ENCODE peak calls at places on chromosome 12, in five cellular contexts. N, V, X, B and U are unnamed samples.

GRCh38 chr12:22518067-22518719 is 26.1 kb downstream of the C2CD5 start:
- DNase-seq in N (no peak), V (no peak), X (no peak), B (no peak), U (peak; percentile 44)

GRCh38 chr12:96427269-96427729 is 27.1 kb upstream of the CDK17 start:
- DNase-seq in N (no peak), V (no peak), X (peak; percentile 100), B (no peak), U (peak; percentile 100)

GRCh38 chr12:50952510-50952909 is at the start of gene HIGD1C:
- DNase-seq in N (no peak), V (no peak), X (no peak), B (no peak), U (no peak)

GRCh38 chr12:65384240-65384639 is 105.8 kb downstream of the MSRB3 start:
- DNase-seq in N (no peak), V (no peak), X (no peak), B (no peak), U (no peak)

GRCh38 chr12:93766802-93767523 is 89.8 kb downstream of the CRADD start:
- DNase-seq in N (no peak), V (peak; percentile 9), X (peak; percentile 66), B (no peak), U (peak; percentile 43)

GRCh38 chr12:53695148-53696138 is 19.6 kb upstream of the ATP5MC2 start:
- DNase-seq in N (no peak), V (no peak), X (peak; percentile 31), B (no peak), U (peak; percentile 75)

GRCh38 chr12:84619053-84619452 is 293.5 kb downstream of the SLC6A15 start:
- DNase-seq in N (no peak), V (no peak), X (no peak), B (no peak), U (no peak)

GRCh38 chr12:122965851-122966742 is at the start of gene ABCB9:
- DNase-seq in N (peak; percentile 81), V (peak; percentile 89), X (peak; percentile 67), B (peak; percentile 90), U (peak; percentile 91)

GRCh38 chr12:94663702-94664101 is 13.3 kb upstream of the TMCC3 start:
- DNase-seq in N (no peak), V (no peak), X (no peak), B (no peak), U (no peak)

GRCh38 chr12:103043531-103044445 is 86.3 kb downstream of the ASCL1 start:
- DNase-seq in N (no peak), V (no peak), X (no peak), B (no peak), U (no peak)

GRCh38 chr12:104218935-104219334 is 3.4 kb downstream of the TXNRD1 start:
- DNase-seq in N (no peak), V (no peak), X (peak; percentile 73), B (no peak), U (peak; percentile 65)

GRCh38 chr12:132327351-132328171 is 1.8 kb downstream of the GALNT9 start:
- DNase-seq in N (no peak), V (peak; percentile 59), X (peak; percentile 88), B (no peak), U (peak; percentile 83)

GRCh38 chr12:13120431-13120830 is 17.0 kb upstream of the GSG1 start:
- DNase-seq in N (no peak), V (no peak), X (no peak), B (no peak), U (no peak)

GRCh38 chr12:57725851-57726150 is 12.7 kb downstream of the AGAP2 start:
- DNase-seq in N (no peak), V (no peak), X (no peak), B (no peak), U (no peak)

GRCh38 chr12:18320036-18320617 is 58.8 kb downstream of the PIK3C2G start:
- DNase-seq in N (no peak), V (no peak), X (peak; percentile 71), B (no peak), U (peak; percentile 80)